ENCODE peak calls at places on chromosomes 12 and 14, in eight cellular contexts. G is NCI-H1417; N is cardiac fibroblast; Z is T-helper 9 cell; U is left colon; J is testis; O is occipital lobe; E is CD4-positive, alpha-beta T cell. D is an unnamed sample.

GRCh38 chr14:74954232-74954946 is 1.0 kb downstream of the PGF start:
- DNase-seq in G (peak; percentile 80), N (no peak), Z (no peak), U (no peak), J (no peak), O (no peak), E (no peak), D (no peak)

GRCh38 chr12:1828863-1829262 is 8.5 kb downstream of the LRTM2 start:
- DNase-seq in G (no peak), N (no peak), Z (no peak), U (no peak), J (no peak), O (no peak), E (no peak), D (no peak)

GRCh38 chr12:57888407-57889157 is 42.1 kb upstream of the CTDSP2 start:
- DNase-seq in G (peak; percentile 95), N (peak; percentile 74), Z (no peak), U (peak; percentile 75), J (peak; percentile 54), O (peak; percentile 81), E (peak; percentile 41), D (peak; percentile 82)

GRCh38 chr14:78253986-78254385 is 83.8 kb downstream of the NRXN3 start:
- DNase-seq in G (no peak), N (peak; percentile 35), Z (no peak), U (no peak), J (no peak), O (no peak), E (no peak), D (peak; percentile 10)

GRCh38 chr12:66235626-66236281 is 46.7 kb downstream of the IRAK3 start:
- DNase-seq in G (no peak), N (peak; percentile 38), Z (no peak), U (no peak), J (no peak), O (no peak), E (no peak), D (no peak)

GRCh38 chr12:122225683-122226365 is at the start of gene DIABLO:
- DNase-seq in G (peak; percentile 100), N (peak; percentile 99), Z (peak; percentile 100), U (peak; percentile 100), J (peak; percentile 100), O (peak; percentile 100), E (peak; percentile 100), D (peak; percentile 99)

GRCh38 chr14:36365766-36366165 is 45.3 kb upstream of the MBIP start:
- DNase-seq in G (no peak), N (no peak), Z (no peak), U (no peak), J (no peak), O (no peak), E (no peak), D (no peak)

GRCh38 chr12:129877383-129877782 is 26.4 kb downstream of the TMEM132D start:
- DNase-seq in G (no peak), N (no peak), Z (no peak), U (no peak), J (no peak), O (no peak), E (no peak), D (no peak)

GRCh38 chr12:132610051-132610759 is at the start of gene LRCOL1:
- DNase-seq in G (no peak), N (peak; percentile 84), Z (no peak), U (no peak), J (peak; percentile 71), O (peak; percentile 20), E (no peak), D (peak; percentile 78)

GRCh38 chr12:78146365-78146772 is 315.7 kb downstream of the NAV3 start:
- DNase-seq in G (peak; percentile 24), N (peak; percentile 69), Z (no peak), U (no peak), J (no peak), O (no peak), E (no peak), D (peak; percentile 27)

GRCh38 chr12:132373967-132374820 is 44.8 kb upstream of the GALNT9 start:
- DNase-seq in G (no peak), N (peak; percentile 18), Z (no peak), U (no peak), J (no peak), O (no peak), E (no peak), D (no peak)

D was measured in foreskin melanocyte.